ENCODE peak calls at places on chromosomes 11 and 22, in four cellular contexts. Y, P, I and K are unnamed samples.
A peak's percentile ranks its signal among the peaks of the same experiment; 100 is the strongest.

GRCh38 chr22:34761111-34761510 is 304.8 kb upstream of the ISX start:
- DNase-seq in Y (no peak), P (no peak), I (no peak), K (no peak)

GRCh38 chr11:73223998-73224730 is 6.1 kb downstream of the P2RY2 start:
- DNase-seq in Y (no peak), P (no peak), I (no peak), K (no peak)

GRCh38 chr22:36467946-36468345 is 13.5 kb downstream of the TXN2 start:
- DNase-seq in Y (peak; percentile 94), P (no peak), I (peak; percentile 73), K (no peak)

GRCh38 chr22:20463324-20464095 is 25.9 kb upstream of the SCARF2 start:
- DNase-seq in Y (no peak), P (peak; percentile 51), I (no peak), K (peak; percentile 46)

GRCh38 chr11:119774180-119774763 is 45.3 kb upstream of the NECTIN1 start:
- DNase-seq in Y (no peak), P (no peak), I (peak; percentile 7), K (no peak)

GRCh38 chr11:61327669-61328071 is 5.2 kb downstream of the DDB1 start:
- DNase-seq in Y (no peak), P (no peak), I (no peak), K (no peak)

GRCh38 chr11:14288189-14288935 is 70.6 kb downstream of the RRAS2 start:
- DNase-seq in Y (no peak), P (no peak), I (no peak), K (no peak)

GRCh38 chr11:129733384-129733783 is 82.3 kb upstream of the TMEM45B start:
- DNase-seq in Y (no peak), P (no peak), I (no peak), K (no peak)

GRCh38 chr11:57800444-57801184 is 39.0 kb downstream of the CTNND1 start:
- DNase-seq in Y (peak; percentile 62), P (peak; percentile 71), I (peak; percentile 40), K (peak; percentile 76)

GRCh38 chr11:86440305-86440716 is 65.6 kb downstream of the CCDC81 start:
- DNase-seq in Y (no peak), P (no peak), I (no peak), K (no peak)

GRCh38 chr11:106959800-106960199 is 58.5 kb downstream of the GUCY1A2 start:
- DNase-seq in Y (no peak), P (no peak), I (no peak), K (no peak)

GRCh38 chr22:42388130-42388797 is 43.9 kb downstream of the NFAM1 start:
- DNase-seq in Y (no peak), P (no peak), I (no peak), K (no peak)

GRCh38 chr22:35064664-35065063 is 1.3 kb upstream of the ISX start:
- DNase-seq in Y (no peak), P (peak; percentile 57), I (no peak), K (peak; percentile 63)

GRCh38 chr11:44868455-44869421 is 81.9 kb downstream of the TP53I11 start:
- DNase-seq in Y (no peak), P (no peak), I (no peak), K (no peak)

GRCh38 chr11:127789887-127790286 is 789.3 kb upstream of the KIRREL3 start:
- DNase-seq in Y (no peak), P (no peak), I (peak; percentile 25), K (no peak)

GRCh38 chr22:50688448-50688847 is 15.8 kb downstream of the SHANK3 start:
- DNase-seq in Y (no peak), P (no peak), I (no peak), K (no peak)

GRCh38 chr11:90737328-90738050 is 514.6 kb upstream of the CHORDC1 start:
- DNase-seq in Y (no peak), P (no peak), I (no peak), K (no peak)

GRCh38 chr22:49447837-49448236 is 379.8 kb downstream of the BRD1 start:
- DNase-seq in Y (no peak), P (no peak), I (no peak), K (no peak)

GRCh38 chr11:44980533-44981427 is 30.1 kb upstream of the TP53I11 start:
- DNase-seq in Y (no peak), P (no peak), I (no peak), K (no peak)

GRCh38 chr22:19117111-19117512 is 5.1 kb downstream of the DGCR2 start:
- DNase-seq in Y (no peak), P (no peak), I (no peak), K (no peak)

GRCh38 chr11:29263971-29264682 is 752.7 kb downstream of the KCNA4 start:
- DNase-seq in Y (no peak), P (no peak), I (no peak), K (no peak)

GRCh38 chr11:120182357-120182756 is 28.5 kb upstream of the OAF start:
- DNase-seq in Y (no peak), P (no peak), I (no peak), K (peak; percentile 4)

GRCh38 chr11:100923555-100923954 is 206.1 kb downstream of the PGR start:
- DNase-seq in Y (no peak), P (no peak), I (no peak), K (no peak)

GRCh38 chr11:10379022-10379421 is 74.1 kb downstream of the ADM start:
- DNase-seq in Y (no peak), P (no peak), I (no peak), K (no peak)

GRCh38 chr11:11732116-11732515 is 109.7 kb upstream of the USP47 start:
- DNase-seq in Y (no peak), P (no peak), I (no peak), K (no peak)

GRCh38 chr22:26065847-26066246 is 103.4 kb upstream of the SEZ6L start:
- DNase-seq in Y (no peak), P (no peak), I (no peak), K (no peak)

GRCh38 chr22:49042066-49042465 is 785.6 kb downstream of the BRD1 start:
- DNase-seq in Y (no peak), P (no peak), I (no peak), K (no peak)

GRCh38 chr11:72856551-72857342 is 42.5 kb downstream of the ATG16L2 start:
- DNase-seq in Y (no peak), P (no peak), I (no peak), K (no peak)

GRCh38 chr11:1219836-1220810 is 2.7 kb upstream of the MUC5B start:
- DNase-seq in Y (no peak), P (no peak), I (peak; percentile 38), K (no peak)

GRCh38 chr11:7551571-7551970 is 37.8 kb downstream of the PPFIBP2 start:
- DNase-seq in Y (no peak), P (no peak), I (no peak), K (no peak)

GRCh38 chr11:19646921-19647320 is 65.7 kb upstream of the NAV2 start:
- DNase-seq in Y (peak; percentile 91), P (no peak), I (no peak), K (no peak)

GRCh38 chr11:46490576-46491100 is 99.1 kb upstream of the CHRM4 start:
- DNase-seq in Y (no peak), P (no peak), I (no peak), K (no peak)

GRCh38 chr11:46493786-46494185 is 100.0 kb downstream of the AMBRA1 start:
- DNase-seq in Y (no peak), P (no peak), I (no peak), K (no peak)

GRCh38 chr11:46491661-46492331 is 100.2 kb upstream of the CHRM4 start:
- DNase-seq in Y (no peak), P (no peak), I (no peak), K (no peak)

GRCh38 chr11:46492540-46492939 is 101.0 kb upstream of the CHRM4 start:
- DNase-seq in Y (no peak), P (no peak), I (no peak), K (no peak)

DNA sequence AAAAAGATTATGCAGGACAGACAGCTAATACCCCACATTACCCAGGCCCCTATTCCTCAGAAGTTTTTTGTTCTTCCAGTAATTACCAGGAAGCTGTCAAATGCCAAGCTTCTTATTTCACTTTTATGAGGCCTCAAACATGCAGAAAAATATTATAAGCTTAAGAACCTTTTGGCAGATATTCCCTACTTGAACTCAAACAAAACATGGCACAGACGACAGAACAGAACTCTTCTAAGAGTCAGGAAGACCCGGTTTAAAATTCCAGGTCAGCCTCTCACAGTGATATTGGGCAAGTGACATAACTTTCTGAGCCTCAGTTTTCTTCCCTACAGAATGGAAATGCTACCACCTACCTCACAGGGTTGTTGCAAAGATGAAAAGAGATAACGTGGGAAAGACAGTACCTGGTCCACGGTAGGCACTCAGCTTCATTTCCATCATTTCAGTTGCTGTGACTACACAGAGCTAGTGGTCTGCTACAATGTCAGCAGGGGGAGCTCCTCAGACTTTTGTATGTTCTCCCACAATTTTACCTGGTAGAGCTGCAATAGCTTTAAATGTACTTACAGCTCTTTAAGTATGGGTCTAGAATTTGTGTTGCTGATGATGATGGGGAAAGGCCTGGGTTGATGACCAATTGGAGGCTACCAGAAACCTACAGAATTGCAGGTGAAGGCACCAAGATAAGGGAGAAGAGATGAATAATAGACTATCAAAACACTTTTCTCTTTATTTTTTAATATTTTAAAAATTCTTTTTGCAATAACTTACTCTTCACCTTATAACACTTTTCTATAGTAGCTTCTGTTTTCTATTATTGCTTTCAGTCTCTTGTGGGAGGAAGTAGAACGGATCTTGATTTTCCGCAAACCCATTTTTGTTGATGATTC is 98.3 kb upstream of the CHRM4 start:
- DNase-seq in Y (no peak), P (peak; percentile 55), I (peak; percentile 48), K (peak; percentile 54)
- TF ChIP-seq CTCF in Y (peak; percentile 70), P (peak; percentile 68), I (peak; percentile 47), K (peak; percentile 59)

GRCh38 chr11:125164422-125165110 is at the start of gene PKNOX2:
- DNase-seq in Y (no peak), P (peak; percentile 69), I (peak; percentile 71), K (peak; percentile 81)
- TF ChIP-seq CTCF in Y (peak; percentile 44), P (peak; percentile 73), I (no peak), K (peak; percentile 54)

GRCh38 chr11:121237686-121238658 is 54.6 kb upstream of the SC5D start:
- DNase-seq in Y (no peak), P (no peak), I (no peak), K (no peak)
- TF ChIP-seq CTCF in Y (no peak), P (no peak), I (no peak), K (no peak)

DNA sequence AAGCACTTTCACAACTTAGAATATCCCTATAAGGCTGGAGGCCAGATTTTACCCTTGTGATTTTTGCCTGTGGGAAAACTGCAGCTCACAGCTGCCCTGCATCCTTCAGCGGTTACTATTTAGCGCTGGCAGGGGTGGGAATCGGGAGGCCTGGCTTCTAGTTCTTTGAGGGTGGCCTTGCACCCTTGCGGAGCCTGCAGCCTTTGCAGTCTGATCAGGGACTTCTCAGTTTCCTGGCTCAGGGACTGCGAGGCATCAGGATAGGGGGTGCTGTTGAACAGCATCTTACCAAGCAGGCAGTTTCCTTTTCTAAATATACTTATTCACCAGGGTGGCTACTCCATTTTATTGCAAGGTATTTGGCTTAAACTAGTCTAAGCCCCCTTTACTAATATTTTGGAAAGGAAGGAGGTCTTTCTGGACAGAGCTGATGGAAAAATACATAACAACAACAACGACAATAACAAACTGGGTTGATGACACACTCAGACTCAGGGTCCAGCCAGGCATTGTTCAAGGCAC is 2.9 kb upstream of the APOA1 start:
- DNase-seq in Y (no peak), P (no peak), I (no peak), K (no peak)
- TF ChIP-seq CTCF in Y (peak; percentile 20), P (peak; percentile 2), I (no peak), K (no peak)